ENCODE peak calls at places on chromosome 20, in seven cellular contexts. A is heart left ventricle, J is breast epithelium, H is stomach, W is transverse colon, F is IMR-90, M is ovary. S is an unnamed sample. For H3K4me1, the result is how much of the 10 kb centered on the place peaks cover.

GRCh38 chr20:11103866-11104265 is 430.1 kb upstream of the JAG1 start:
- DNase-seq in A (no peak), J (no peak), H (no peak), W (no peak), F (peak), M (no peak), S (no peak)

GRCh38 chr20:4542270-4542669 is 179.4 kb upstream of the PRND start:
- DNase-seq in A (no peak), J (no peak), H (no peak), W (no peak), F (no peak), M (no peak), S (no peak)

GRCh38 chr20:37531856-37532255 is 4.2 kb upstream of the BLCAP start:
- DNase-seq in A (no peak), J (no peak), H (no peak), W (no peak), F (no peak), M (no peak), S (no peak)

GRCh38 chr20:1946762-1947534 is 46.9 kb downstream of the PDYN start:
- DNase-seq in A (peak), J (peak), H (peak), W (no peak), F (peak), M (peak), S (peak)

GRCh38 chr20:21027569-21027968 is 78.6 kb downstream of the LINC00237 start:
- DNase-seq in A (no peak), J (no peak), H (no peak), W (no peak), F (no peak), M (no peak), S (no peak)

GRCh38 chr20:59305898-59306640 is 5.7 kb downstream of the EDN3 start:
- DNase-seq in A (no peak), J (no peak), H (no peak), W (no peak), F (no peak), M (no peak), S (no peak)

GRCh38 chr20:38094373-38094775 is 60.8 kb downstream of the RPRD1B start:
- DNase-seq in A (peak), J (no peak), H (peak), W (peak), F (peak), M (no peak), S (no peak)

GRCh38 chr20:23584434-23585199 is 16.3 kb upstream of the CST9L start:
- DNase-seq in A (no peak), J (no peak), H (no peak), W (no peak), F (no peak), M (no peak), S (no peak)

GRCh38 chr20:21436186-21436585 is 38.9 kb upstream of the NKX2-4 start:
- DNase-seq in A (no peak), J (no peak), H (no peak), W (no peak), F (peak), M (no peak), S (no peak)

GRCh38 chr20:25032065-25032477 is 25.9 kb downstream of the ACSS1 start:
- DNase-seq in A (peak), J (no peak), H (no peak), W (no peak), F (no peak), M (no peak), S (no peak)

GRCh38 chr20:59403261-59403961 is 103.0 kb downstream of the EDN3 start:
- DNase-seq in A (no peak), J (peak), H (peak), W (peak), F (no peak), M (peak), S (peak)

GRCh38 chr20:21503345-21503744 is 10.5 kb downstream of the NKX2-2 start:
- DNase-seq in A (no peak), J (no peak), H (no peak), W (no peak), F (peak), M (no peak), S (no peak)

GRCh38 chr20:650954-651353 is 2.0 kb downstream of the SRXN1 start:
- DNase-seq in A (no peak), J (no peak), H (no peak), W (no peak), F (no peak), M (no peak), S (no peak)

GRCh38 chr20:3380228-3381070 is 27.0 kb downstream of the DNAAF9 start:
- DNase-seq in A (no peak), J (no peak), H (no peak), W (no peak), F (peak), M (no peak), S (no peak)

GRCh38 chr20:37650661-37651060 is 43.2 kb upstream of the CTNNBL1 start:
- DNase-seq in A (no peak), J (no peak), H (no peak), W (no peak), F (no peak), M (no peak), S (no peak)

GRCh38 chr20:4702562-4703280 is 19.0 kb upstream of the PRND start:
- DNase-seq in A (no peak), J (no peak), H (no peak), W (no peak), F (no peak), M (no peak), S (no peak)

GRCh38 chr20:35008411-35009342 is 53.0 kb downstream of the MYH7B start:
- DNase-seq in A (peak), J (peak), H (peak), W (peak), F (no peak), M (no peak), S (no peak)

GRCh38 chr20:48338717-48339116 is 489.1 kb downstream of the PREX1 start:
- DNase-seq in A (no peak), J (no peak), H (no peak), W (no peak), F (peak), M (no peak), S (no peak)

GRCh38 chr20:41172296-41173140 is 35.2 kb downstream of the PLCG1 start:
- DNase-seq in A (no peak), J (peak), H (peak), W (peak), F (no peak), M (peak), S (no peak)

GRCh38 chr20:11057624-11058023 is 383.8 kb upstream of the JAG1 start:
- DNase-seq in A (no peak), J (no peak), H (no peak), W (no peak), F (peak), M (no peak), S (no peak)

GRCh38 chr20:62163485-62163865 is 19.4 kb upstream of the MTG2 start:
- DNase-seq in A (no peak), J (no peak), H (no peak), W (no peak), F (no peak), M (no peak), S (no peak)

GRCh38 chr20:2695206-2695983 is 2.8 kb downstream of the EBF4 start:
- DNase-seq in A (no peak), J (no peak), H (peak), W (no peak), F (no peak), M (no peak), S (no peak)

GRCh38 chr20:54110041-54110440 is 39.6 kb upstream of the BCAS1 start:
- DNase-seq in A (no peak), J (no peak), H (no peak), W (no peak), F (no peak), M (no peak), S (no peak)

GRCh38 chr20:5766085-5766764 is 16.0 kb downstream of the SHLD1 start:
- DNase-seq in A (peak), J (no peak), H (peak), W (no peak), F (no peak), M (no peak), S (no peak)

GRCh38 chr20:19816386-19816785 is 58.3 kb downstream of the RIN2 start:
- DNase-seq in A (no peak), J (no peak), H (no peak), W (no peak), F (no peak), M (no peak), S (no peak)

GRCh38 chr20:3616250-3616649 is 46.9 kb downstream of the GFRA4 start:
- DNase-seq in A (peak), J (no peak), H (peak), W (no peak), F (peak), M (no peak), S (no peak)

GRCh38 chr20:59382326-59382725 is 81.9 kb downstream of the EDN3 start:
- DNase-seq in A (no peak), J (no peak), H (no peak), W (no peak), F (no peak), M (no peak), S (no peak)

GRCh38 chr20:12053348-12053747 is 135.7 kb downstream of the BTBD3 start:
- DNase-seq in A (no peak), J (no peak), H (no peak), W (no peak), F (peak), M (no peak), S (no peak)

GRCh38 chr20:9306521-9306920 is 207.9 kb upstream of the LAMP5 start:
- DNase-seq in A (no peak), J (no peak), H (no peak), W (no peak), F (peak), M (no peak), S (no peak)

GRCh38 chr20:24738981-24739633 is 210.0 kb upstream of the CST7 start:
- DNase-seq in A (no peak), J (no peak), H (no peak), W (no peak), F (no peak), M (no peak), S (no peak)

GRCh38 chr20:39903806-39904205 is 785.2 kb downstream of the MAFB start:
- DNase-seq in A (no peak), J (no peak), H (no peak), W (no peak), F (no peak), M (no peak), S (no peak)

GRCh38 chr20:38485041-38485440 is 12.4 kb downstream of the RALGAPB start:
- DNase-seq in A (no peak), J (no peak), H (no peak), W (no peak), F (no peak), M (no peak), S (no peak)

GRCh38 chr20:10447028-10447427 is 11.9 kb downstream of the SLX4IP start:
- DNase-seq in A (no peak), J (no peak), H (peak), W (peak), F (peak), M (no peak), S (no peak)

GRCh38 chr20:61024390-61024789 is 227.7 kb upstream of the CDH4 start:
- DNase-seq in A (no peak), J (no peak), H (no peak), W (no peak), F (no peak), M (no peak), S (no peak)

GRCh38 chr20:62088258-62089127 is 22.8 kb upstream of the TAF4 start:
- DNase-seq in A (no peak), J (no peak), H (no peak), W (peak), F (peak), M (no peak), S (no peak)

GRCh38 chr20:63708301-63709148 is 686 bp downstream of the ZGPAT start:
- DNase-seq in A (peak), J (no peak), H (no peak), W (no peak), F (no peak), M (no peak), S (peak)

GRCh38 chr20:63706852-63707557 is 771 bp downstream of the ARFRP1 start:
- DNase-seq in A (peak), J (no peak), H (no peak), W (peak), F (peak), M (peak), S (peak)

GRCh38 chr20:63711085-63711645 is 3.3 kb downstream of the ZGPAT start:
- DNase-seq in A (no peak), J (no peak), H (no peak), W (no peak), F (no peak), M (peak), S (no peak)

GRCh38 chr20:63707558-63708300 is at the start of the genes ARFRP1 and ZGPAT:
- DNase-seq in A (peak), J (peak), H (peak), W (peak), F (peak), M (peak), S (peak)

GRCh38 chr20:63709149-63709527 is 1.3 kb downstream of the ZGPAT start:
- DNase-seq in A (no peak), J (no peak), H (no peak), W (no peak), F (no peak), M (peak), S (no peak)
- H3K4me1 ChIP-seq in A (under half), J (under half), H (under half), W (under half), F (under half), M (under half), S (under half)

GRCh38 chr20:32483351-32484220 is 101.5 kb downstream of the NOL4L start:
- DNase-seq in A (peak), J (no peak), H (peak), W (peak), F (peak), M (peak), S (peak)
- TF ChIP-seq POLR2A in A (no peak), J (no peak), H (no peak), W (peak), F (peak), M (no peak), S (no peak)

GRCh38 chr20:56171087-56172012 is 77.2 kb upstream of the MC3R start:
- DNase-seq in A (no peak), J (no peak), H (no peak), W (no peak), F (no peak), M (peak), S (no peak)
- TF ChIP-seq CTCF in A (no peak), J (no peak), H (no peak), W (peak), F (no peak), M (peak), S (peak)

DNA sequence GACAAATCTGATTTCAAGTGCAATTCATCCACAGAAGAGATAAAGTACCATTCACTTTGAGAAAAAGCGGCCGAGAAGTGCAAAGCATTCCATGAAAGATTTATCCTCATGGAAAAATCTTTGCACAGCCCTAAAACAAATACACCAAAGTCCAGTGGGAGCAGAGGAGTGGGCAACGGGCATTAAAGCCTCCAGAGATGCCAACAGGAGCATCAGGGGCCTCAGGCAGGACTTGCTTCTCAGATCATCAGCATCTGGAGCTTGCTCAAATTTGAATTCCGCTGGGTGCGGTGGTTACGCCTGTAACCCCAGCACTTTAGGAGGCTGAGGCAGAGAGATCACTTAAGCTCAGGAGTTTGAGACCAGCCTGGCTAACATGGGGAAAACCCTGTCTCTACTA is 110.7 kb upstream of the NFATC2 start:
- DNase-seq in A (no peak), J (no peak), H (no peak), W (no peak), F (no peak), M (no peak), S (no peak)
- H3K4me1 ChIP-seq in A (under half), J (under half), H (under half), W (under half), F (under half), M (under half), S (under half)

DNA sequence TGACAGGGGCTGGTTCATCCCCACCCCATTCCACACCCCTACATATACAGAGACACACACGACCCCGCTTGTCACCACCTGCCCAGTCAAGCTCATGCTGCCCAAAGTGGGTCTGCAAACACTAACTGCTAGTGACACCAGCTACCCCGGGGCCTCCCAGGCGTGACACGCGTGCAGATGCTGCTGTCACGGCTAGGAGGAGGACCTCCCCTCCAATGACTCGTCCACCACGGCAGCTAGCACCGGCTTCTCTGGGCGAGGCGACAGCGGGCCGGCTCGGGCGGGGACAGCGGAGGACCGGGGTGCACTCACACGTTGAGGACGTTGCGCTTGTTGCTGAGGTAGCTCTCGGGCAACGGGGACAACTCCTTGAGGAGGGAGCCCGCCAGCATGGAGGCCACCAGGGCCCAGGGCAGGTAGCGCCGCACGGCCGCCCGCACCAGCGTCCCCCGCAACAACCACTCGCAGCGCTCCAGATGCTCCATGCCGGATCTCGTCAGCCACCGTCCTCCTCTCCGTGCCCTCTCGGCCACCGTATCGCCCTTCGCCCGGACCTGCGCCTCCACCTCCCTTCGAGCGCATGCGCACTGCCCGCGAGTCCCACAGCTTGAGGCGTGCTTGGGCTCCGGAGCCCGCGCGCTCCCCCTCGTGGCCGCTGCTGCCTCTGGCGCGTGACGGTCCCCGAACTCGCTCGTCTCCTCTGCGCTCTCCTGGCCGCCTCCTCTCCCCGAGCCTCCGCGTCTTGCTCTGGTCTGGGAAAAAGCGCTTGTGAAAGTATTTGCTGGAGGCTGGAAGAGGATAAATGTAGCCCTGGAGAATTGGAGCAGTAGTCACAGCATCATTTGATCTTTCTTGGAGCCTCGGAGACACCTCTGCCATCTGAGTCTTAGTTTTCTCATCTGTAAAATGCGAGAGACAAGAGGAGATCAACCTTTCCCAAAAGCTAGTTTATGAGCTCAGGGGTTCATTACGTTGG is at the start of gene FITM2:
- DNase-seq in A (peak), J (peak), H (peak), W (peak), F (peak), M (peak), S (peak)
- TF ChIP-seq POLR2A in A (no peak), J (peak), H (no peak), W (peak), F (peak), M (peak), S (peak)

GRCh38 chr20:63294536-63294900 is 1.5 kb downstream of the COL20A1 start:
- DNase-seq in A (peak), J (no peak), H (no peak), W (no peak), F (no peak), M (no peak), S (peak)

GRCh38 chr20:63295846-63296245 is 2.9 kb downstream of the COL20A1 start:
- DNase-seq in A (peak), J (no peak), H (no peak), W (no peak), F (no peak), M (no peak), S (peak)

GRCh38 chr20:63296411-63297299 is 3.7 kb downstream of the COL20A1 start:
- DNase-seq in A (peak), J (no peak), H (no peak), W (no peak), F (no peak), M (no peak), S (no peak)

GRCh38 chr20:63295018-63295417 is 2.0 kb downstream of the COL20A1 start:
- DNase-seq in A (peak), J (no peak), H (no peak), W (no peak), F (no peak), M (no peak), S (no peak)

DNA sequence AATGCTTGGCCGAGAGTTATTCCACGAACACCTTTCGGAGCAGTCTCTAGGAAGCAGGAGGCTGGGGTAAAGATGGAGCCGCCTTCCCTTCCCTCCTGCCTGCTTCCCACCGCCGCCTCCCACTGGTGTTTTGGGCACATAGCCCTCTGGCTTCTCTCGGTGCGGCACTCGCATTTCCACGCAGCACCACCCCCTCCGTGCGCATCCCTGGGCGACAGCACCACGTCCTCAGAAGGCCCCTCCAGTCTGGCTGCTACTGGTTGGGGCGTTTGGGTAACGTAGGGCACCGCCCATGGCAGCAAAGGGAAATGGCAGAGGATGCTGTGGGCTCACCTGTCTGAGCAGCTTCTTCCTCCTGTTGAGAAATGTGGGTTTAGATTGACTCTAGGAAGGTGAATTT is 2.4 kb downstream of the COL20A1 start:
- DNase-seq in A (peak), J (no peak), H (no peak), W (no peak), F (no peak), M (no peak), S (peak)
- TF ChIP-seq CTCF in A (no peak), J (no peak), H (no peak), W (no peak), F (no peak), M (no peak), S (no peak)

GRCh38 chr20:49985157-49985556 is 2.4 kb downstream of the SNAI1 start:
- DNase-seq in A (no peak), J (no peak), H (no peak), W (no peak), F (no peak), M (no peak), S (no peak)
- H3K4me1 ChIP-seq in A (under half), J (under half), H (under half), W (half or more), F (under half), M (under half), S (under half)

S was measured in upper lobe of left lung.